ENCODE peak calls at places on chromosomes 7 and 10, in nine cellular contexts. L, W, V, C, R, J, G, Y and P are unnamed samples.

GRCh38 chr7:47648301-47648900 is 66.5 kb upstream of the TNS3 start:
- DNase-seq in W (no peak), G (no peak), V (no peak), C (peak; percentile 44), Y (no peak), L (no peak), J (no peak), R (no peak), P (peak; percentile 65)

GRCh38 chr7:78149787-78150186 is 351.2 kb downstream of the PHTF2 start:
- DNase-seq in J (no peak), C (no peak), V (no peak), G (no peak), Y (peak; percentile 72), L (no peak), W (no peak), R (no peak), P (peak; percentile 64)

GRCh38 chr10:20877986-20878979 is 18.8 kb downstream of the NEBL start:
- DNase-seq in W (no peak), R (no peak), Y (no peak), C (no peak), J (no peak), V (no peak), L (no peak), G (no peak), P (no peak)

GRCh38 chr7:35465791-35466336 is 212.0 kb upstream of the TBX20 start:
- DNase-seq in W (no peak), C (no peak), G (no peak), J (no peak), Y (no peak), L (no peak), R (peak; percentile 93), V (no peak), P (no peak)

GRCh38 chr10:119415536-119416527 is 126.7 kb downstream of the RGS10 start:
- DNase-seq in J (no peak), L (no peak), C (no peak), V (no peak), R (peak; percentile 66), G (no peak), W (no peak), Y (no peak), P (no peak)

GRCh38 chr7:5354460-5355279 is 69.0 kb downstream of the TNRC18 start:
- DNase-seq in W (peak; percentile 62), G (peak; percentile 73), R (peak; percentile 82), C (no peak), L (no peak), J (peak; percentile 66), V (no peak), Y (no peak), P (no peak)

GRCh38 chr7:137592232-137592896 is 248.8 kb upstream of the PTN start:
- DNase-seq in G (no peak), L (peak; percentile 79), Y (peak; percentile 37), W (peak; percentile 3), V (no peak), R (peak; percentile 53), J (peak; percentile 60), C (peak; percentile 47), P (no peak)

GRCh38 chr10:35422236-35422635 is 85.9 kb downstream of the CCNY start:
- DNase-seq in G (no peak), W (no peak), R (no peak), Y (no peak), V (no peak), C (no peak), L (no peak), J (no peak), P (no peak)

GRCh38 chr7:69677905-69678793 is 79.9 kb downstream of the AUTS2 start:
- DNase-seq in Y (no peak), W (no peak), L (peak; percentile 31), J (no peak), C (no peak), G (no peak), V (no peak), R (no peak), P (no peak)

GRCh38 chr7:28921822-28922221 is 36.3 kb downstream of the TRIL start:
- DNase-seq in C (peak; percentile 53), W (peak; percentile 81), J (peak; percentile 66), L (peak; percentile 64), G (peak; percentile 48), R (no peak), V (peak; percentile 39), Y (no peak), P (peak; percentile 18)

GRCh38 chr10:129096340-129096984 is 370.6 kb upstream of the MGMT start:
- DNase-seq in R (peak; percentile 41), Y (no peak), W (no peak), G (no peak), V (no peak), C (no peak), J (peak; percentile 22), L (no peak), P (peak; percentile 45)

GRCh38 chr10:110471566-110472139 is 26.1 kb upstream of the DUSP5 start:
- DNase-seq in L (no peak), J (no peak), Y (no peak), W (no peak), G (no peak), R (no peak), V (no peak), C (no peak), P (no peak)

GRCh38 chr7:76206633-76207032 is 4.9 kb downstream of the SRRM3 start:
- DNase-seq in V (no peak), L (no peak), Y (no peak), G (no peak), R (no peak), J (no peak), C (no peak), W (no peak), P (no peak)

GRCh38 chr10:5413012-5413938 is 918 bp downstream of the NET1 start:
- DNase-seq in Y (no peak), R (peak; percentile 28), J (no peak), G (peak; percentile 26), L (peak; percentile 31), V (no peak), W (peak; percentile 55), C (peak; percentile 33), P (no peak)

GRCh38 chr7:17405786-17406185 is 107.3 kb downstream of the AHR start:
- DNase-seq in Y (peak; percentile 89), L (no peak), W (no peak), V (no peak), C (peak; percentile 59), J (no peak), G (no peak), R (no peak), P (peak; percentile 79)

GRCh38 chr10:122768033-122768745 is 68.5 kb upstream of the C10orf120 start:
- DNase-seq in L (no peak), W (no peak), C (no peak), R (no peak), Y (no peak), V (no peak), J (no peak), G (no peak), P (no peak)

GRCh38 chr10:101672536-101672935 is 22.4 kb downstream of the FBXW4 start:
- DNase-seq in W (no peak), V (no peak), G (no peak), J (no peak), C (no peak), Y (no peak), L (no peak), R (peak; percentile 80), P (no peak)

GRCh38 chr10:46534828-46535524 is 21.5 kb downstream of the GPRIN2 start:
- DNase-seq in R (peak; percentile 16), L (no peak), J (no peak), C (no peak), V (no peak), G (no peak), W (no peak), Y (no peak), P (no peak)

GRCh38 chr10:5685764-5686240 is 1.2 kb downstream of the TASOR2 start:
- DNase-seq in C (no peak), L (no peak), W (no peak), V (no peak), R (no peak), G (no peak), Y (no peak), J (no peak), P (no peak)

GRCh38 chr10:71344154-71344915 is 25.3 kb downstream of the SLC29A3 start:
- DNase-seq in L (no peak), G (no peak), V (no peak), W (no peak), J (no peak), R (no peak), Y (no peak), C (no peak), P (no peak)

GRCh38 chr7:107232568-107233090 is 63.8 kb downstream of the HBP1 start:
- DNase-seq in L (no peak), C (no peak), J (no peak), V (no peak), Y (no peak), W (no peak), R (no peak), G (no peak), P (no peak)

GRCh38 chr7:92873776-92874175 is 37.4 kb upstream of the CDK6 start:
- DNase-seq in W (no peak), J (no peak), L (peak; percentile 35), R (no peak), G (no peak), V (no peak), Y (no peak), C (no peak), P (no peak)

GRCh38 chr10:62399211-62399610 is 25.0 kb downstream of the ZNF365 start:
- DNase-seq in R (no peak), J (no peak), G (no peak), C (no peak), V (no peak), L (no peak), Y (no peak), W (no peak), P (no peak)

GRCh38 chr7:23523486-23524075 is 8.2 kb downstream of the TRA2A start:
- DNase-seq in V (no peak), W (no peak), R (no peak), J (no peak), G (no peak), C (no peak), L (no peak), Y (no peak), P (no peak)

GRCh38 chr7:5526190-5527037 is 102.8 kb upstream of the TNRC18 start:
- DNase-seq in L (no peak), V (no peak), W (peak; percentile 64), Y (no peak), R (peak; percentile 72), G (no peak), C (no peak), J (peak; percentile 61), P (peak; percentile 52)

GRCh38 chr7:83325083-83325482 is 162.4 kb upstream of the PCLO start:
- DNase-seq in C (no peak), R (no peak), L (no peak), W (no peak), V (no peak), J (no peak), Y (no peak), G (no peak), P (no peak)

GRCh38 chr7:40808409-40808942 is 673.7 kb downstream of the SUGCT start:
- DNase-seq in Y (peak; percentile 100), C (no peak), J (peak; percentile 46), R (no peak), G (no peak), W (no peak), V (no peak), L (no peak), P (peak; percentile 96)

GRCh38 chr7:23603632-23604295 is 6.6 kb downstream of the CCDC126 start:
- DNase-seq in R (no peak), W (no peak), L (no peak), C (no peak), J (no peak), V (no peak), Y (no peak), G (no peak), P (no peak)

GRCh38 chr10:130013263-130013937 is 49.3 kb upstream of the EBF3 start:
- DNase-seq in J (no peak), L (no peak), G (no peak), C (no peak), V (no peak), Y (no peak), R (no peak), W (no peak), P (no peak)

GRCh38 chr7:117600912-117601311 is 121.1 kb downstream of the CFTR start:
- DNase-seq in W (no peak), G (no peak), J (no peak), V (no peak), R (no peak), Y (no peak), C (no peak), L (no peak), P (no peak)

GRCh38 chr10:43209651-43210141 is 57.2 kb downstream of the RASGEF1A start:
- DNase-seq in J (no peak), R (peak; percentile 15), C (no peak), Y (no peak), G (peak; percentile 5), L (no peak), V (no peak), W (no peak), P (no peak)